ENCODE peak calls at places on chromosomes 12 and 14, in five cellular contexts. S is OCI-M1, X is HEK293T, M is H7, E is GM06990. V is an unnamed sample.

GRCh38 chr12:6424848-6425247 is 19.9 kb upstream of the CD27 start:
- DNase-seq in S (peak; percentile 90), X (no peak), M (no peak), E (no peak), V (no peak)

GRCh38 chr14:70713096-70713875 is 71.6 kb downstream of the TTC9 start:
- DNase-seq in S (no peak), X (no peak), M (no peak), E (no peak), V (no peak)

GRCh38 chr12:49635656-49636055 is 12.3 kb downstream of the PRPF40B start:
- DNase-seq in S (no peak), X (no peak), M (no peak), E (no peak), V (no peak)

GRCh38 chr14:30657606-30658163 is 35.6 kb downstream of the SCFD1 start:
- DNase-seq in S (peak; percentile 3), X (no peak), M (no peak), E (no peak), V (no peak)

GRCh38 chr12:7242176-7243101 is 53.0 kb downstream of the PEX5 start:
- DNase-seq in S (peak; percentile 95), X (no peak), M (no peak), E (no peak), V (no peak)

GRCh38 chr12:113179023-113179422 is 6.3 kb downstream of the DDX54 start:
- DNase-seq in S (no peak), X (no peak), M (no peak), E (no peak), V (no peak)

GRCh38 chr12:31768046-31768445 is 39.2 kb upstream of the AMN1 start:
- DNase-seq in S (no peak), X (no peak), M (no peak), E (no peak), V (no peak)

GRCh38 chr14:68711551-68712437 is 81.1 kb downstream of the ZFP36L1 start:
- DNase-seq in S (no peak), X (no peak), M (peak; percentile 6), E (no peak), V (no peak)

GRCh38 chr12:44465139-44465538 is 411.0 kb downstream of the NELL2 start:
- DNase-seq in S (peak; percentile 43), X (no peak), M (peak; percentile 1), E (no peak), V (no peak)

GRCh38 chr14:81638656-81639055 is 105.0 kb upstream of the SEL1L start:
- DNase-seq in S (no peak), X (no peak), M (no peak), E (no peak), V (no peak)

GRCh38 chr14:59918824-59919581 is 941 bp upstream of the LRRC9 start:
- DNase-seq in S (peak; percentile 48), X (peak; percentile 40), M (peak; percentile 19), E (no peak), V (no peak)

GRCh38 chr12:90970471-90970870 is 15.5 kb upstream of the CCER1 start:
- DNase-seq in S (no peak), X (no peak), M (no peak), E (no peak), V (no peak)

GRCh38 chr12:93827179-93827578 is 150.0 kb downstream of the CRADD start:
- DNase-seq in S (no peak), X (no peak), M (no peak), E (no peak), V (no peak)

GRCh38 chr12:47234576-47235141 is 154.9 kb upstream of the AMIGO2 start:
- DNase-seq in S (no peak), X (no peak), M (peak; percentile 74), E (no peak), V (no peak)

GRCh38 chr12:125734137-125734536 is 668.9 kb downstream of the AACS start:
- DNase-seq in S (no peak), X (no peak), M (peak; percentile 18), E (no peak), V (no peak)

GRCh38 chr14:104109121-104109541 is 23.6 kb downstream of the ASPG start:
- DNase-seq in S (no peak), X (no peak), M (peak; percentile 59), E (no peak), V (no peak)

GRCh38 chr14:28461379-28461778 is 305.2 kb upstream of the FOXG1 start:
- DNase-seq in S (no peak), X (no peak), M (no peak), E (no peak), V (no peak)

GRCh38 chr14:77458249-77458950 is 507 bp downstream of the AHSA1 start:
- DNase-seq in S (peak; percentile 67), X (peak; percentile 26), M (peak; percentile 67), E (no peak), V (no peak)

GRCh38 chr14:39673141-39674133 is 241.2 kb upstream of the FBXO33 start:
- DNase-seq in S (peak; percentile 29), X (no peak), M (peak; percentile 6), E (no peak), V (no peak)

GRCh38 chr14:20499108-20499507 is 6.2 kb upstream of the RNASE10 start:
- DNase-seq in S (no peak), X (peak; percentile 59), M (peak; percentile 58), E (no peak), V (no peak)

GRCh38 chr12:67270622-67271021 is 1.5 kb downstream of the CAND1 start:
- DNase-seq in S (no peak), X (no peak), M (no peak), E (no peak), V (no peak)

GRCh38 chr14:63248211-63248610 is 44.0 kb downstream of the RHOJ start:
- DNase-seq in S (no peak), X (no peak), M (no peak), E (no peak), V (no peak)

GRCh38 chr14:56730468-56731145 is 79.7 kb downstream of the OTX2 start:
- DNase-seq in S (no peak), X (no peak), M (peak; percentile 46), E (no peak), V (no peak)

GRCh38 chr14:60878536-60878935 is 102.3 kb downstream of the TRMT5 start:
- DNase-seq in S (no peak), X (no peak), M (no peak), E (no peak), V (no peak)